ENCODE peak calls at places on chromosomes 12 and 14, in ten cellular contexts. H is NCI-H1105, K is astrocyte of the spinal cord, U is activated T-cell treated with anti-CD3 and anti-CD28 coated beads for 1 hour, B is GM19239, J is NCI-H510A, Z is brain microvascular endothelial cell, N is stromal cell of bone marrow, L is aorta, W is NCI-H2029 treated with DMSO at 0.1 percent for 48 hours. O is an unnamed sample.

GRCh38 chr12:23648546-23648945 is 300.9 kb downstream of the SOX5 start:
- DNase-seq in H (no peak), K (no peak), U (no peak), B (no peak), J (no peak), Z (no peak), N (no peak), L (no peak), W (no peak), O (no peak)

GRCh38 chr14:22689186-22689585 is 45.0 kb upstream of the OR6J1 start:
- DNase-seq in H (no peak), K (peak), U (no peak), B (no peak), J (no peak), Z (peak), N (peak), L (no peak), W (no peak), O (no peak)

GRCh38 chr14:94548999-94549985 is 11.9 kb upstream of the SERPINA4 start:
- DNase-seq in H (peak), K (peak), U (peak), B (peak), J (no peak), Z (peak), N (no peak), L (peak), W (no peak), O (peak)

GRCh38 chr12:62725781-62726180 is 209.2 kb downstream of the PPM1H start:
- DNase-seq in H (no peak), K (no peak), U (no peak), B (no peak), J (no peak), Z (no peak), N (no peak), L (no peak), W (no peak), O (no peak)

GRCh38 chr12:32897688-32898573 is 1.4 kb upstream of the PKP2 start:
- DNase-seq in H (no peak), K (no peak), U (no peak), B (no peak), J (peak), Z (no peak), N (no peak), L (no peak), W (peak), O (no peak)

GRCh38 chr12:51823875-51824565 is 24.5 kb downstream of the FIGNL2 start:
- DNase-seq in H (peak), K (peak), U (no peak), B (no peak), J (peak), Z (peak), N (peak), L (no peak), W (peak), O (peak)

GRCh38 chr12:53107122-53107521 is 3.8 kb downstream of the SOAT2 start:
- DNase-seq in H (no peak), K (no peak), U (no peak), B (no peak), J (no peak), Z (no peak), N (no peak), L (no peak), W (no peak), O (no peak)

GRCh38 chr14:24271834-24272263 is 452 bp upstream of the RABGGTA start:
- DNase-seq in H (no peak), K (no peak), U (no peak), B (no peak), J (no peak), Z (no peak), N (no peak), L (no peak), W (no peak), O (no peak)

GRCh38 chr14:79668941-79669340 is 542.4 kb downstream of the DIO2 start:
- DNase-seq in H (peak), K (no peak), U (no peak), B (no peak), J (no peak), Z (no peak), N (no peak), L (no peak), W (no peak), O (no peak)

GRCh38 chr12:111150894-111151293 is 218.0 kb downstream of the PHETA1 start:
- DNase-seq in H (no peak), K (no peak), U (no peak), B (no peak), J (no peak), Z (no peak), N (no peak), L (no peak), W (no peak), O (no peak)

GRCh38 chr14:62071029-62071428 is 308.8 kb downstream of the SNAPC1 start:
- DNase-seq in H (no peak), K (no peak), U (no peak), B (no peak), J (no peak), Z (no peak), N (no peak), L (no peak), W (no peak), O (no peak)

GRCh38 chr12:114562654-114563053 is 121.3 kb downstream of the TBX3 start:
- DNase-seq in H (no peak), K (no peak), U (no peak), B (no peak), J (no peak), Z (no peak), N (no peak), L (no peak), W (no peak), O (no peak)

GRCh38 chr12:82695531-82695930 is 8.8 kb downstream of the TMTC2 start:
- DNase-seq in H (no peak), K (no peak), U (no peak), B (no peak), J (no peak), Z (no peak), N (no peak), L (no peak), W (no peak), O (no peak)

GRCh38 chr14:34081576-34082136 is 130.8 kb upstream of the EGLN3 start:
- DNase-seq in H (peak), K (peak), U (no peak), B (no peak), J (no peak), Z (peak), N (no peak), L (no peak), W (peak), O (no peak)

GRCh38 chr12:124788936-124789555 is 74.6 kb downstream of the SCARB1 start:
- DNase-seq in H (no peak), K (no peak), U (no peak), B (no peak), J (no peak), Z (no peak), N (no peak), L (no peak), W (no peak), O (no peak)

GRCh38 chr14:59566725-59567124 is 9.9 kb downstream of the CCDC175 start:
- DNase-seq in H (no peak), K (no peak), U (no peak), B (no peak), J (no peak), Z (no peak), N (no peak), L (no peak), W (no peak), O (no peak)

GRCh38 chr14:94382684-94383663 is 5.4 kb downstream of the SERPINA1 start:
- DNase-seq in H (no peak), K (no peak), U (no peak), B (no peak), J (no peak), Z (no peak), N (no peak), L (no peak), W (no peak), O (no peak)

GRCh38 chr12:119178544-119179334 is at the start of gene HSPB8:
- DNase-seq in H (peak), K (peak), U (no peak), B (no peak), J (peak), Z (peak), N (peak), L (peak), W (peak), O (peak)

GRCh38 chr14:75042040-75042439 is 9.2 kb downstream of the MLH3 start:
- DNase-seq in H (no peak), K (peak), U (no peak), B (no peak), J (no peak), Z (no peak), N (no peak), L (no peak), W (no peak), O (no peak)

GRCh38 chr14:50768693-50769092 is 62.3 kb downstream of the NIN start:
- DNase-seq in H (no peak), K (no peak), U (no peak), B (no peak), J (no peak), Z (peak), N (no peak), L (no peak), W (no peak), O (no peak)

GRCh38 chr14:59511916-59512530 is 27.7 kb downstream of the JKAMP start:
- DNase-seq in H (peak), K (no peak), U (no peak), B (no peak), J (peak), Z (no peak), N (no peak), L (no peak), W (peak), O (peak)